ENCODE peak calls at places on chromosomes 4 and X, in five cellular contexts. One of them, this sample, is unnamed. For H3K4me1, the result is how much of the 10 kb centered on the place peaks cover.

GRCh38 chrX:74779175-74779574 is 146.1 kb downstream of the NEXMIF start:
- DNase-seq in HepG2: no peak
- DNase-seq in SK-N-SH: no peak
- DNase-seq in GM12878: no peak
- DNase-seq in A549: no peak
- DNase-seq in this sample: peak

GRCh38 chr4:112213850-112214249 is 17.7 kb upstream of the AP1AR start:
- DNase-seq in GM12878: no peak
- DNase-seq in A549: no peak
- DNase-seq in HepG2: no peak
- DNase-seq in SK-N-SH: no peak
- DNase-seq in this sample: no peak

GRCh38 chr4:57119054-57119651 is 9.0 kb upstream of the IGFBP7 start:
- DNase-seq in HepG2: no peak
- DNase-seq in SK-N-SH: no peak
- DNase-seq in GM12878: no peak
- DNase-seq in A549: no peak
- DNase-seq in this sample: no peak

GRCh38 chr4:125115941-125116340 is 198.8 kb upstream of the FAT4 start:
- DNase-seq in HepG2: no peak
- DNase-seq in GM12878: no peak
- DNase-seq in A549: peak
- DNase-seq in SK-N-SH: no peak
- DNase-seq in this sample: no peak

GRCh38 chrX:37578045-37578444 is 6.6 kb downstream of the LANCL3 start:
- DNase-seq in A549: no peak
- DNase-seq in SK-N-SH: no peak
- DNase-seq in GM12878: no peak
- DNase-seq in HepG2: no peak
- DNase-seq in this sample: no peak

GRCh38 chr4:111064342-111064993 is 441.6 kb upstream of the PITX2 start:
- DNase-seq in GM12878: peak
- DNase-seq in HepG2: no peak
- DNase-seq in A549: peak
- DNase-seq in SK-N-SH: no peak
- DNase-seq in this sample: peak

GRCh38 chr4:10079951-10080873 is 36.4 kb downstream of the WDR1 start:
- DNase-seq in HepG2: no peak
- DNase-seq in GM12878: no peak
- DNase-seq in SK-N-SH: peak
- DNase-seq in A549: no peak
- DNase-seq in this sample: no peak

GRCh38 chr4:53686521-53686920 is 95.2 kb upstream of the LNX1 start:
- DNase-seq in SK-N-SH: no peak
- DNase-seq in HepG2: no peak
- DNase-seq in GM12878: no peak
- DNase-seq in A549: no peak
- DNase-seq in this sample: no peak

GRCh38 chr4:33262809-33263208 is 2542.6 kb downstream of the PCDH7 start:
- DNase-seq in A549: peak
- DNase-seq in HepG2: no peak
- DNase-seq in SK-N-SH: no peak
- DNase-seq in GM12878: no peak
- DNase-seq in this sample: no peak

GRCh38 chrX:45769919-45770582 is 569.4 kb upstream of the DIPK2B start:
- DNase-seq in HepG2: peak
- DNase-seq in A549: peak
- DNase-seq in SK-N-SH: peak
- DNase-seq in GM12878: peak
- DNase-seq in this sample: no peak

GRCh38 chrX:121975666-121976065 is 928.3 kb downstream of the GLUD2 start:
- DNase-seq in SK-N-SH: no peak
- DNase-seq in HepG2: no peak
- DNase-seq in A549: no peak
- DNase-seq in GM12878: no peak
- DNase-seq in this sample: no peak

GRCh38 chr4:180618396-180618795 is 1624.8 kb upstream of the TENM3 start:
- DNase-seq in HepG2: no peak
- DNase-seq in GM12878: no peak
- DNase-seq in A549: no peak
- DNase-seq in SK-N-SH: no peak
- DNase-seq in this sample: no peak

GRCh38 chr4:138741366-138741765 is 274.2 kb upstream of the NOCT start:
- DNase-seq in A549: no peak
- DNase-seq in GM12878: no peak
- DNase-seq in SK-N-SH: no peak
- DNase-seq in HepG2: no peak
- DNase-seq in this sample: no peak

GRCh38 chr4:110916505-110916904 is 293.6 kb upstream of the PITX2 start:
- DNase-seq in HepG2: no peak
- DNase-seq in SK-N-SH: no peak
- DNase-seq in GM12878: no peak
- DNase-seq in A549: no peak
- DNase-seq in this sample: no peak

GRCh38 chr4:67638157-67638556 is 62.8 kb downstream of the UBA6 start:
- DNase-seq in HepG2: no peak
- DNase-seq in GM12878: no peak
- DNase-seq in A549: no peak
- DNase-seq in SK-N-SH: no peak
- DNase-seq in this sample: no peak

GRCh38 chr4:48483777-48484493 is 792 bp downstream of the SLC10A4 start:
- DNase-seq in A549: no peak
- DNase-seq in HepG2: no peak
- DNase-seq in SK-N-SH: peak
- DNase-seq in GM12878: no peak
- DNase-seq in this sample: peak

GRCh38 chr4:105145913-105146285 is 777 bp upstream of the TET2 start:
- DNase-seq in GM12878: no peak
- DNase-seq in HepG2: no peak
- DNase-seq in A549: no peak
- DNase-seq in SK-N-SH: no peak
- DNase-seq in this sample: peak

GRCh38 chr4:137393043-137393442 is 139.3 kb downstream of the PCDH18 start:
- DNase-seq in GM12878: no peak
- DNase-seq in SK-N-SH: peak
- DNase-seq in HepG2: no peak
- DNase-seq in A549: no peak
- DNase-seq in this sample: no peak

GRCh38 chr4:89745708-89746107 is 91.3 kb downstream of the SNCA start:
- DNase-seq in A549: no peak
- DNase-seq in GM12878: no peak
- DNase-seq in SK-N-SH: no peak
- DNase-seq in HepG2: no peak
- DNase-seq in this sample: no peak
- TF ChIP-seq REST in A549: no peak
- TF ChIP-seq REST in GM12878: no peak
- TF ChIP-seq REST in SK-N-SH: no peak
- TF ChIP-seq REST in HepG2: no peak
- TF ChIP-seq REST in this sample: no peak

GRCh38 chr4:7044415-7044930 is 1.3 kb downstream of the TADA2B start:
- DNase-seq in HepG2: no peak
- DNase-seq in GM12878: no peak
- DNase-seq in A549: no peak
- DNase-seq in SK-N-SH: no peak
- DNase-seq in this sample: no peak

GRCh38 chr4:7043521-7044414 is 596 bp downstream of the TADA2B start:
- DNase-seq in GM12878: no peak
- DNase-seq in A549: peak
- DNase-seq in HepG2: no peak
- DNase-seq in SK-N-SH: no peak
- DNase-seq in this sample: peak

GRCh38 chr4:7046971-7047370 is 3.8 kb downstream of the TADA2B start:
- DNase-seq in SK-N-SH: no peak
- DNase-seq in HepG2: no peak
- DNase-seq in GM12878: no peak
- DNase-seq in A549: no peak
- DNase-seq in this sample: no peak

GRCh38 chr4:7045961-7046921 is 3.1 kb downstream of the TADA2B start:
- DNase-seq in HepG2: no peak
- DNase-seq in GM12878: peak
- DNase-seq in A549: no peak
- DNase-seq in SK-N-SH: no peak
- DNase-seq in this sample: no peak

GRCh38 chr4:7045553-7045952 is 2.4 kb downstream of the TADA2B start:
- DNase-seq in SK-N-SH: no peak
- DNase-seq in HepG2: no peak
- DNase-seq in A549: no peak
- DNase-seq in GM12878: no peak
- DNase-seq in this sample: no peak
- H3K4me1 ChIP-seq in SK-N-SH: under half
- H3K4me1 ChIP-seq in HepG2: under half
- H3K4me1 ChIP-seq in A549: under half
- H3K4me1 ChIP-seq in GM12878: under half
- H3K4me1 ChIP-seq in this sample: under half

DNA sequence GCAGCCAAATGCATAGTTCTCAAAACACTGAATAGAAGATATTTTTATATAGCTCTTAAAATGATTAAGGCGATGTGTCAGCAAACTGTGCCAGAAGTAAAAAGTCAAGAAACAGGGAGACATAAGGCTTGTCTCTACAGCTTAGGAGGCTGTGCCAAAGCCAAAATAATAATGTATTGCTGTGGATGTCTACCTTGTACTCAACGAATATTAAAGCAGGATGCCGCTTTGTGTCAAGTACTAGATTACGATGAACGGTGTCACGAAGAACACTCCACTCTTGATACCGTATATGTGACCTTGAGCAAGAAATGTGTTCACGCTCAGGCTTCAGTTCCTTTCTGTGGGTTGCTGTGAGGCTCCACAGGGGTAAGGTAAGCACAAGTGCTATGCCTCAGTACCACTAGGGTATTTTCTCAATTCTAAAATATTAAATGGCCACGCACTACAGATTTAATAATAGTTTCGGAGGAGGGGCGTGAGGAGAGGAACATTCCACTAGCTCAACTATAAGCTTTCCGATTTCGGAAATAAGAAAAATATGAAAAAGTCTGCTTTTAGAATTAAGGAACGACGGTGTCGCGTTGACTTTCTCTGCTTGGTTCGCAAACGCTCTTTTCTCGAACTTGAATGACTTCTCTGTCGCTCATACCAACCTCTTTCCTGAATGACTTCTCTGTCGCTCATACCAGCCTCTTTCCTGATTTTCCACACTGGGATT is 679 bp upstream of the SCOC start:
- DNase-seq in A549: peak
- DNase-seq in HepG2: peak
- DNase-seq in SK-N-SH: peak
- DNase-seq in GM12878: peak
- DNase-seq in this sample: peak
- TF ChIP-seq REST in A549: no peak
- TF ChIP-seq REST in HepG2: no peak
- TF ChIP-seq REST in SK-N-SH: no peak
- TF ChIP-seq REST in GM12878: no peak
- TF ChIP-seq REST in this sample: no peak

DNA sequence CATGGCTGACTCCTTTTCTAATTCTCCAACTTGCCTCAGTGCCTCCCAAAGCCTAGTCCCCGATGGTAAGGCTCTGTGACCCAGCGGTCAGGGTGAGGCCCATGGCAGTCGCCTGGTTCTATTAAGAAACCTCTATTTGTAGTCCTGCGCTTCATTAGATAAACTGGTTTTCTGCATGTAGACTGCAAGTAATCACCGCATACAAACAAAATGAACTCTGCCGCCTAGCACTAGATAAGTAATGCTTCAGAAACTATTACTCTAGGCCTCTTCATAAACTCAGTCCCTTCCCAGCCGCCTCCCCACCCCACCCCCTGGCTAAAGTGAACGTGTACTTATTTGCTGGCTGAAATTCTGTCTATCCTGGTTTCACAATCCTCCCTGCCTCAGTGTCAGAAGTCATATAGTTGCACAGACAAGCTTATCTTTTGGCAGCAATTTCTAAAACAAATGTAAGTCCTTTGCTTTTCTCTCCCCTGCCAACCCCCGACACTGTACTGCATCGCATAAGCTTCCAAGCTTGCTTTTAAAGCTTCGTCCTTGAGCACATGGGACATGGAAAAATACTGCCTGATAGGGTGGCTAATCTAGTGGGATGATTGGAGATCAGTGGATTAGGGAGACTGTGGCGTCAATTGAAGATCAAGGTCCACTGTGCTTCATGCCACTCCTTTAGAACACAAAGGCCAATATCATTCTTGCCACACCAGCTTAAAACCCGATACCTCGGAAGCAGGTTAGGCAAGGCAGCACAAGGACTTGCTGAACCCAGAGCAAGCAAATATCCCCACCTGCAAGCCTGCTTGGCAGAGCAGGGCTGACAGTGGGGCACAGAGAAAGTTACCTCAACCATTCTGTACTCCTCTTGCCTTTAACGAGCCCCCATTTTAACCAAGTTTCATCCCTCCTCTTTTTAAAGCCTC is 125.8 kb downstream of the IRF2 start:
- DNase-seq in HepG2: peak
- DNase-seq in GM12878: peak
- DNase-seq in A549: no peak
- DNase-seq in SK-N-SH: no peak
- DNase-seq in this sample: no peak
- H3K4me1 ChIP-seq in HepG2: half or more
- H3K4me1 ChIP-seq in GM12878: half or more
- H3K4me1 ChIP-seq in A549: under half
- H3K4me1 ChIP-seq in SK-N-SH: under half
- H3K4me1 ChIP-seq in this sample: under half

GRCh38 chr4:157804986-157805385 is 367.8 kb downstream of the GASK1B start:
- DNase-seq in SK-N-SH: no peak
- DNase-seq in HepG2: peak
- DNase-seq in A549: no peak
- DNase-seq in GM12878: no peak
- DNase-seq in this sample: peak
- TF ChIP-seq REST in SK-N-SH: no peak
- TF ChIP-seq REST in HepG2: no peak
- TF ChIP-seq REST in A549: no peak
- TF ChIP-seq REST in GM12878: no peak
- TF ChIP-seq REST in this sample: no peak

DNA sequence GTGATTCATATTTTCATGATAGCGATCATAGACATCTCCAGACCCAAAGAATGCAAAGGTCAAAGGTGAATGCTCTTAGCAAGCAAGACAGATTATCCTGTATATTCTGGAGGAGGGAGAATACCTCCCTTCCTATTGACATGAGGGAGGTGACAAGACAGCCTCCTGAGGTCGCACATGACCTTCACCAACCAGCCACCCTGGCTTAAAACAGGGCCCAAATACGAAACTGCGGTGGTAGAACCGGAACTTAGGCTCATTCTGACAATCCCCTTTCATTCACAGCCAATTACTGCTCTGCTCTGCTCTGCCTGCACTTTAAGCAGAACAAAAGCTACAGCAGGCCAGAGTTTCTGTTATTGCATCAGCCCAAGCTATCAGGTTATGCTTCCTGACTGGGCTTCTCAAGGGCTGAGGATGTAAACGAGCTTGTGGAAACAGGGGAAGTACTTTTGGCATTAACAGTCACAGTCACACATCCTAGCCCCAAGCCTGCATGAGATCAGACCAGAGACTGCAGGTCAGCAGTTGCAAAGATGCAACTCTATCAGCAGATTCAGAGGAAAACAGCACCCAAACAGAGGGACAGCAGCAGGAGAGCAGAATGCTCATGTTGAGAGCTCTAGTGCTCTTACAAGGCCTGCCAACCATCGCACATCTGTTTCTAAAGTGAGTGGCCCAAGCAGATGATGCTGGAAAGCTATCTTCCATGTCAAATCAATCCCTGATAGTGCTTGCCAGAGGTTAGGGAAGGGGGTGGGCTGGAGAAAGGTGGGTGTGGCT is 51.2 kb upstream of the MAP3K15 start:
- DNase-seq in GM12878: peak
- DNase-seq in A549: no peak
- DNase-seq in HepG2: peak
- DNase-seq in SK-N-SH: peak
- DNase-seq in this sample: peak
- H3K4me1 ChIP-seq in GM12878: under half
- H3K4me1 ChIP-seq in A549: under half
- H3K4me1 ChIP-seq in HepG2: half or more
- H3K4me1 ChIP-seq in SK-N-SH: under half
- H3K4me1 ChIP-seq in this sample: under half

This sample was measured in GM23338.